ENCODE peak calls at places on chromosomes 13 and 19, in six cellular contexts. U, H, S, R, T and G are unnamed samples.

GRCh38 chr13:92590503-92590908 is 636.1 kb upstream of the GPC6 start:
- DNase-seq in U (no peak), H (no peak), S (no peak), R (no peak), T (no peak), G (no peak)

GRCh38 chr19:45499196-45500180 is 1.2 kb downstream of the PPM1N start:
- DNase-seq in U (peak), H (peak), S (no peak), R (no peak), T (peak), G (peak)

GRCh38 chr13:20460744-20461143 is 64.9 kb downstream of the CRYL1 start:
- DNase-seq in U (no peak), H (no peak), S (no peak), R (no peak), T (no peak), G (no peak)

GRCh38 chr13:20136781-20137703 is 23.8 kb downstream of the GJA3 start:
- DNase-seq in U (no peak), H (peak), S (no peak), R (no peak), T (peak), G (peak)

GRCh38 chr19:33225458-33225925 is at the start of gene SLC7A10:
- DNase-seq in U (no peak), H (no peak), S (no peak), R (no peak), T (no peak), G (peak)

GRCh38 chr19:39411006-39411831 is 1.2 kb upstream of the PLEKHG2 start:
- DNase-seq in U (no peak), H (no peak), S (no peak), R (no peak), T (no peak), G (peak)

GRCh38 chr13:65336916-65337315 is 1893.2 kb downstream of the PCDH9 start:
- DNase-seq in U (no peak), H (no peak), S (peak), R (no peak), T (no peak), G (no peak)

GRCh38 chr19:45692187-45693111 is at the start of gene QPCTL:
- DNase-seq in U (peak), H (peak), S (peak), R (peak), T (peak), G (peak)

GRCh38 chr13:103101500-103101899 is 35.3 kb upstream of the SLC10A2 start:
- DNase-seq in U (no peak), H (no peak), S (no peak), R (no peak), T (no peak), G (peak)

GRCh38 chr19:58352760-58353671 is at the start of gene A1BG:
- DNase-seq in U (no peak), H (no peak), S (no peak), R (no peak), T (no peak), G (no peak)

GRCh38 chr19:33780746-33781145 is 15.9 kb upstream of the KCTD15 start:
- DNase-seq in U (no peak), H (no peak), S (no peak), R (no peak), T (no peak), G (no peak)

GRCh38 chr13:50948576-50948975 is 39.0 kb downstream of the RNASEH2B start:
- DNase-seq in U (no peak), H (no peak), S (no peak), R (no peak), T (no peak), G (no peak)

GRCh38 chr13:27952931-27953670 is 16.0 kb downstream of the CDX2 start:
- DNase-seq in U (no peak), H (no peak), S (no peak), R (no peak), T (no peak), G (peak)

GRCh38 chr13:80001510-80001842 is 339.4 kb downstream of the SPRY2 start:
- DNase-seq in U (no peak), H (no peak), S (no peak), R (no peak), T (no peak), G (no peak)

GRCh38 chr19:42124386-42124901 is 7.8 kb downstream of the POU2F2 start:
- DNase-seq in U (no peak), H (no peak), S (no peak), R (no peak), T (no peak), G (no peak)

GRCh38 chr13:75356426-75356825 is 125.5 kb downstream of the TBC1D4 start:
- DNase-seq in U (no peak), H (no peak), S (no peak), R (no peak), T (no peak), G (no peak)

GRCh38 chr13:95497307-95497943 is 55.1 kb upstream of the CLDN10 start:
- DNase-seq in U (no peak), H (no peak), S (no peak), R (no peak), T (no peak), G (no peak)

GRCh38 chr13:99911965-99912566 is 59.5 kb downstream of the ZIC5 start:
- DNase-seq in U (no peak), H (no peak), S (no peak), R (no peak), T (no peak), G (no peak)

GRCh38 chr19:4342421-4343055 is 824 bp upstream of the MPND start:
- DNase-seq in U (peak), H (peak), S (peak), R (peak), T (peak), G (peak)

GRCh38 chr19:38917921-38918491 is 6.0 kb upstream of the CCER2 start:
- DNase-seq in U (no peak), H (no peak), S (no peak), R (no peak), T (no peak), G (no peak)

GRCh38 chr13:40389081-40389641 is 277.3 kb downstream of the FOXO1 start:
- DNase-seq in U (peak), H (peak), S (no peak), R (no peak), T (no peak), G (no peak)